ENCODE peak calls at places on chromosomes 5 and 9, in eight cellular contexts. One of them, this sample, is unnamed.

GRCh38 chr5:43106290-43106638 is 14.4 kb upstream of the ZNF131 start:
- DNase-seq in hypothalamus: no peak
- DNase-seq in NCI-H1694 treated with DMSO at 0.1 percent for 48 hours: no peak
- DNase-seq in PC-9: no peak
- DNase-seq in lung: no peak
- DNase-seq in heart right ventricle: no peak
- DNase-seq in Caki2: no peak
- DNase-seq in GM04503: no peak
- DNase-seq in this sample: no peak

GRCh38 chr5:36882250-36882649 is 5.7 kb downstream of the NIPBL start:
- DNase-seq in PC-9: no peak
- DNase-seq in NCI-H1694 treated with DMSO at 0.1 percent for 48 hours: no peak
- DNase-seq in hypothalamus: no peak
- DNase-seq in GM04503: no peak
- DNase-seq in Caki2: no peak
- DNase-seq in lung: no peak
- DNase-seq in heart right ventricle: no peak
- DNase-seq in this sample: no peak

GRCh38 chr9:93294011-93294410 is 110.1 kb downstream of the WNK2 start:
- DNase-seq in GM04503: no peak
- DNase-seq in NCI-H1694 treated with DMSO at 0.1 percent for 48 hours: no peak
- DNase-seq in Caki2: no peak
- DNase-seq in lung: no peak
- DNase-seq in heart right ventricle: no peak
- DNase-seq in hypothalamus: no peak
- DNase-seq in PC-9: no peak
- DNase-seq in this sample: no peak

GRCh38 chr9:100011062-100011681 is 87.6 kb downstream of the ERP44 start:
- DNase-seq in GM04503: no peak
- DNase-seq in NCI-H1694 treated with DMSO at 0.1 percent for 48 hours: peak; percentile 44
- DNase-seq in hypothalamus: no peak
- DNase-seq in lung: no peak
- DNase-seq in heart right ventricle: no peak
- DNase-seq in Caki2: peak; percentile 4
- DNase-seq in PC-9: peak; percentile 5
- DNase-seq in this sample: no peak

GRCh38 chr5:36177715-36178556 is 26.0 kb downstream of the SKP2 start:
- DNase-seq in GM04503: no peak
- DNase-seq in PC-9: peak; percentile 11
- DNase-seq in hypothalamus: no peak
- DNase-seq in NCI-H1694 treated with DMSO at 0.1 percent for 48 hours: peak; percentile 64
- DNase-seq in Caki2: peak; percentile 16
- DNase-seq in heart right ventricle: no peak
- DNase-seq in lung: no peak
- DNase-seq in this sample: peak; percentile 23

GRCh38 chr9:130834371-130835311 is at the start of gene ABL1:
- DNase-seq in NCI-H1694 treated with DMSO at 0.1 percent for 48 hours: peak; percentile 34
- DNase-seq in heart right ventricle: peak; percentile 84
- DNase-seq in Caki2: peak; percentile 87
- DNase-seq in lung: peak; percentile 65
- DNase-seq in hypothalamus: peak; percentile 72
- DNase-seq in GM04503: no peak
- DNase-seq in PC-9: peak; percentile 73
- DNase-seq in this sample: peak; percentile 78

GRCh38 chr5:150065346-150065745 is 21.0 kb downstream of the CSF1R start:
- DNase-seq in Caki2: no peak
- DNase-seq in GM04503: no peak
- DNase-seq in PC-9: peak; percentile 25
- DNase-seq in hypothalamus: no peak
- DNase-seq in lung: no peak
- DNase-seq in NCI-H1694 treated with DMSO at 0.1 percent for 48 hours: no peak
- DNase-seq in heart right ventricle: peak; percentile 31
- DNase-seq in this sample: no peak

GRCh38 chr5:112407666-112408065 is 11.4 kb downstream of the EPB41L4A start:
- DNase-seq in heart right ventricle: no peak
- DNase-seq in PC-9: no peak
- DNase-seq in Caki2: no peak
- DNase-seq in lung: no peak
- DNase-seq in NCI-H1694 treated with DMSO at 0.1 percent for 48 hours: no peak
- DNase-seq in hypothalamus: no peak
- DNase-seq in GM04503: no peak
- DNase-seq in this sample: no peak

GRCh38 chr9:136802321-136802720 is 5.4 kb upstream of the RABL6 start:
- DNase-seq in heart right ventricle: no peak
- DNase-seq in hypothalamus: no peak
- DNase-seq in lung: no peak
- DNase-seq in GM04503: no peak
- DNase-seq in NCI-H1694 treated with DMSO at 0.1 percent for 48 hours: no peak
- DNase-seq in PC-9: no peak
- DNase-seq in Caki2: no peak
- DNase-seq in this sample: no peak

GRCh38 chr9:96327694-96328352 is 25.8 kb upstream of the HSD17B3 start:
- DNase-seq in hypothalamus: no peak
- DNase-seq in Caki2: peak; percentile 35
- DNase-seq in PC-9: peak; percentile 29
- DNase-seq in GM04503: peak; percentile 16
- DNase-seq in lung: no peak
- DNase-seq in NCI-H1694 treated with DMSO at 0.1 percent for 48 hours: peak; percentile 12
- DNase-seq in heart right ventricle: peak; percentile 52
- DNase-seq in this sample: peak; percentile 41

GRCh38 chr5:124698774-124699173 is 47.7 kb downstream of the ZNF608 start:
- DNase-seq in PC-9: no peak
- DNase-seq in GM04503: no peak
- DNase-seq in lung: no peak
- DNase-seq in Caki2: peak; percentile 25
- DNase-seq in heart right ventricle: no peak
- DNase-seq in hypothalamus: no peak
- DNase-seq in NCI-H1694 treated with DMSO at 0.1 percent for 48 hours: no peak
- DNase-seq in this sample: no peak

GRCh38 chr5:158819095-158819494 is 280.6 kb downstream of the EBF1 start:
- DNase-seq in Caki2: no peak
- DNase-seq in GM04503: no peak
- DNase-seq in lung: no peak
- DNase-seq in hypothalamus: no peak
- DNase-seq in heart right ventricle: no peak
- DNase-seq in NCI-H1694 treated with DMSO at 0.1 percent for 48 hours: no peak
- DNase-seq in PC-9: no peak
- DNase-seq in this sample: no peak

GRCh38 chr5:141866111-141866510 is 12.1 kb downstream of the PCDH1 start:
- DNase-seq in NCI-H1694 treated with DMSO at 0.1 percent for 48 hours: no peak
- DNase-seq in heart right ventricle: no peak
- DNase-seq in GM04503: no peak
- DNase-seq in Caki2: no peak
- DNase-seq in lung: peak; percentile 82
- DNase-seq in hypothalamus: peak; percentile 73
- DNase-seq in PC-9: peak; percentile 96
- DNase-seq in this sample: peak; percentile 90

GRCh38 chr5:178106556-178107239 is 6.6 kb upstream of the N4BP3 start:
- DNase-seq in Caki2: no peak
- DNase-seq in GM04503: no peak
- DNase-seq in lung: no peak
- DNase-seq in heart right ventricle: no peak
- DNase-seq in PC-9: peak; percentile 49
- DNase-seq in hypothalamus: no peak
- DNase-seq in NCI-H1694 treated with DMSO at 0.1 percent for 48 hours: no peak
- DNase-seq in this sample: no peak

GRCh38 chr5:23314827-23315226 is 192.6 kb upstream of the PRDM9 start:
- DNase-seq in GM04503: no peak
- DNase-seq in PC-9: no peak
- DNase-seq in Caki2: no peak
- DNase-seq in lung: no peak
- DNase-seq in heart right ventricle: no peak
- DNase-seq in NCI-H1694 treated with DMSO at 0.1 percent for 48 hours: no peak
- DNase-seq in hypothalamus: no peak
- DNase-seq in this sample: no peak

GRCh38 chr5:139178948-139179347 is 19.2 kb downstream of the SIL1 start:
- DNase-seq in heart right ventricle: peak; percentile 55
- DNase-seq in Caki2: peak; percentile 2
- DNase-seq in hypothalamus: no peak
- DNase-seq in NCI-H1694 treated with DMSO at 0.1 percent for 48 hours: no peak
- DNase-seq in PC-9: peak; percentile 19
- DNase-seq in GM04503: no peak
- DNase-seq in lung: peak; percentile 52
- DNase-seq in this sample: no peak

GRCh38 chr5:133930061-133930823 is 38.2 kb downstream of the C5orf15 start:
- DNase-seq in GM04503: peak; percentile 28
- DNase-seq in Caki2: no peak
- DNase-seq in lung: no peak
- DNase-seq in PC-9: no peak
- DNase-seq in hypothalamus: no peak
- DNase-seq in NCI-H1694 treated with DMSO at 0.1 percent for 48 hours: no peak
- DNase-seq in heart right ventricle: no peak
- DNase-seq in this sample: no peak

GRCh38 chr5:553874-554273 is 29.6 kb upstream of the SLC9A3 start:
- DNase-seq in lung: no peak
- DNase-seq in heart right ventricle: no peak
- DNase-seq in NCI-H1694 treated with DMSO at 0.1 percent for 48 hours: no peak
- DNase-seq in Caki2: peak; percentile 19
- DNase-seq in hypothalamus: no peak
- DNase-seq in GM04503: no peak
- DNase-seq in PC-9: peak; percentile 47
- DNase-seq in this sample: no peak

GRCh38 chr9:6433405-6433804 is 20.4 kb downstream of the UHRF2 start:
- DNase-seq in hypothalamus: no peak
- DNase-seq in Caki2: peak; percentile 40
- DNase-seq in GM04503: no peak
- DNase-seq in PC-9: no peak
- DNase-seq in heart right ventricle: no peak
- DNase-seq in lung: no peak
- DNase-seq in NCI-H1694 treated with DMSO at 0.1 percent for 48 hours: no peak
- DNase-seq in this sample: no peak

GRCh38 chr5:91403404-91403803 is 20.3 kb upstream of the ARRDC3 start:
- DNase-seq in lung: no peak
- DNase-seq in hypothalamus: no peak
- DNase-seq in NCI-H1694 treated with DMSO at 0.1 percent for 48 hours: no peak
- DNase-seq in heart right ventricle: no peak
- DNase-seq in Caki2: no peak
- DNase-seq in PC-9: no peak
- DNase-seq in GM04503: no peak
- DNase-seq in this sample: no peak

GRCh38 chr9:117516676-117517632 is 102.1 kb upstream of the ASTN2 start:
- DNase-seq in NCI-H1694 treated with DMSO at 0.1 percent for 48 hours: no peak
- DNase-seq in Caki2: no peak
- DNase-seq in lung: no peak
- DNase-seq in hypothalamus: no peak
- DNase-seq in heart right ventricle: no peak
- DNase-seq in PC-9: no peak
- DNase-seq in GM04503: no peak
- DNase-seq in this sample: no peak

GRCh38 chr9:132582786-132583583 is 579 bp downstream of the BARHL1 start:
- DNase-seq in GM04503: no peak
- DNase-seq in Caki2: no peak
- DNase-seq in hypothalamus: no peak
- DNase-seq in NCI-H1694 treated with DMSO at 0.1 percent for 48 hours: no peak
- DNase-seq in heart right ventricle: no peak
- DNase-seq in PC-9: no peak
- DNase-seq in lung: no peak
- DNase-seq in this sample: no peak

GRCh38 chr9:119611564-119611963 is 242.3 kb upstream of the BRINP1 start:
- DNase-seq in heart right ventricle: no peak
- DNase-seq in hypothalamus: no peak
- DNase-seq in Caki2: no peak
- DNase-seq in GM04503: no peak
- DNase-seq in lung: no peak
- DNase-seq in NCI-H1694 treated with DMSO at 0.1 percent for 48 hours: no peak
- DNase-seq in PC-9: no peak
- DNase-seq in this sample: no peak

GRCh38 chr9:121684381-121685145 is 33.1 kb downstream of the DAB2IP start:
- DNase-seq in Caki2: no peak
- DNase-seq in NCI-H1694 treated with DMSO at 0.1 percent for 48 hours: peak; percentile 5
- DNase-seq in hypothalamus: no peak
- DNase-seq in heart right ventricle: no peak
- DNase-seq in lung: no peak
- DNase-seq in GM04503: no peak
- DNase-seq in PC-9: no peak
- DNase-seq in this sample: no peak

GRCh38 chr9:94086961-94087360 is 2.7 kb downstream of the PTPDC1 start:
- DNase-seq in PC-9: no peak
- DNase-seq in GM04503: no peak
- DNase-seq in lung: no peak
- DNase-seq in heart right ventricle: no peak
- DNase-seq in NCI-H1694 treated with DMSO at 0.1 percent for 48 hours: no peak
- DNase-seq in Caki2: no peak
- DNase-seq in hypothalamus: no peak
- DNase-seq in this sample: no peak

GRCh38 chr9:130138791-130139190 is 33.4 kb upstream of the NCS1 start:
- DNase-seq in Caki2: no peak
- DNase-seq in heart right ventricle: peak; percentile 64
- DNase-seq in NCI-H1694 treated with DMSO at 0.1 percent for 48 hours: no peak
- DNase-seq in lung: peak; percentile 42
- DNase-seq in GM04503: peak; percentile 83
- DNase-seq in hypothalamus: no peak
- DNase-seq in PC-9: no peak
- DNase-seq in this sample: no peak

GRCh38 chr5:50684721-50685120 is 18.3 kb downstream of the PARP8 start:
- DNase-seq in PC-9: no peak
- DNase-seq in NCI-H1694 treated with DMSO at 0.1 percent for 48 hours: no peak
- DNase-seq in GM04503: no peak
- DNase-seq in lung: no peak
- DNase-seq in heart right ventricle: no peak
- DNase-seq in Caki2: no peak
- DNase-seq in hypothalamus: no peak
- DNase-seq in this sample: no peak

GRCh38 chr5:80837679-80838078 is 122.5 kb upstream of the RASGRF2 start:
- DNase-seq in heart right ventricle: no peak
- DNase-seq in Caki2: no peak
- DNase-seq in hypothalamus: no peak
- DNase-seq in lung: no peak
- DNase-seq in NCI-H1694 treated with DMSO at 0.1 percent for 48 hours: no peak
- DNase-seq in PC-9: no peak
- DNase-seq in GM04503: no peak
- DNase-seq in this sample: no peak

This sample was measured in cerebellum.